ENCODE peak calls at places on chromosome 12, in four cellular contexts. V is NCI-H510A treated with DMSO at 0.1 percent for 48 hours; I is activated CD8-positive, alpha-beta T cell treated with anti-CD3 and anti-CD28 coated beads, Interleukin-2, amount 10 ng/mL, durations not matched to agents 7 days and 5 days; Q is endothelial cell. F is an unnamed sample.

GRCh38 chr12:63917864-63918742 is 73.6 kb downstream of the SRGAP1 start:
- DNase-seq in I (no peak), V (peak; percentile 59), Q (no peak), F (peak; percentile 76)

GRCh38 chr12:10457760-10458159 is 4.6 kb upstream of the KLRC1 start:
- DNase-seq in Q (no peak), V (no peak), I (no peak), F (peak; percentile 19)

GRCh38 chr12:56414401-56414800 is 34.8 kb downstream of the TIMELESS start:
- DNase-seq in I (no peak), Q (no peak), V (no peak), F (no peak)

GRCh38 chr12:130394906-130395305 is 57.2 kb downstream of the PIWIL1 start:
- DNase-seq in Q (no peak), I (no peak), V (no peak), F (no peak)

GRCh38 chr12:52360663-52361271 is 6.5 kb downstream of the KRT85 start:
- DNase-seq in V (no peak), Q (no peak), I (no peak), F (no peak)

GRCh38 chr12:87704374-87704773 is 324.8 kb downstream of the C12orf50 start:
- DNase-seq in Q (no peak), V (no peak), I (no peak), F (no peak)

GRCh38 chr12:30691122-30691879 is 4.4 kb downstream of the IPO8 start:
- DNase-seq in Q (no peak), V (peak; percentile 77), I (no peak), F (peak; percentile 98)

GRCh38 chr12:100789975-100790374 is 4.6 kb upstream of the ANO4 start:
- DNase-seq in Q (no peak), I (no peak), V (no peak), F (no peak)

GRCh38 chr12:51293693-51294092 is 23.5 kb upstream of the SMAGP start:
- DNase-seq in V (no peak), Q (no peak), I (no peak), F (no peak)

GRCh38 chr12:89225808-89226368 is 126.4 kb downstream of the DUSP6 start:
- DNase-seq in I (no peak), Q (no peak), V (peak; percentile 97), F (peak; percentile 99)

GRCh38 chr12:24904871-24905270 is 44.0 kb downstream of the BCAT1 start:
- DNase-seq in V (no peak), Q (no peak), I (no peak), F (no peak)

F was measured in DMS53.